ENCODE peak calls at places on chromosomes 16 and 17, in eight cellular contexts. P is mesendoderm, G is uterus, J is dorsolateral prefrontal cortex, Q is A549, S is cardiac fibroblast, T is endodermal cell, H is cardiac muscle cell. B is an unnamed sample.

GRCh38 chr16:67748791-67749282 is 29.7 kb upstream of the GFOD2 start:
- DNase-seq in P (no peak), G (no peak), J (no peak), Q (no peak), S (no peak), T (no peak), H (no peak), B (no peak)

GRCh38 chr17:27519550-27519949 is 63.3 kb downstream of the KSR1 start:
- DNase-seq in P (no peak), G (no peak), J (no peak), Q (no peak), S (no peak), T (no peak), H (no peak), B (no peak)

GRCh38 chr17:65072577-65073178 is 16.1 kb upstream of the GNA13 start:
- DNase-seq in P (no peak), G (no peak), J (no peak), Q (peak; percentile 45), S (no peak), T (no peak), H (peak; percentile 43), B (no peak)

GRCh38 chr16:6797223-6797622 is 535.4 kb upstream of the RBFOX1 start:
- DNase-seq in P (no peak), G (no peak), J (no peak), Q (no peak), S (no peak), T (no peak), H (no peak), B (no peak)

GRCh38 chr16:64417711-64418227 is 704.1 kb downstream of the CDH11 start:
- DNase-seq in P (no peak), G (no peak), J (no peak), Q (no peak), S (peak; percentile 86), T (no peak), H (no peak), B (peak; percentile 98)

GRCh38 chr17:43608313-43608712 is 53.4 kb downstream of the MEOX1 start:
- DNase-seq in P (peak; percentile 55), G (no peak), J (no peak), Q (peak; percentile 75), S (peak; percentile 65), T (no peak), H (no peak), B (peak; percentile 16)

GRCh38 chr17:35086931-35087573 is 23.5 kb upstream of the RFFL start:
- DNase-seq in P (no peak), G (no peak), J (no peak), Q (peak; percentile 75), S (no peak), T (no peak), H (no peak), B (no peak)

GRCh38 chr16:11079657-11080187 is 135.4 kb downstream of the CLEC16A start:
- DNase-seq in P (no peak), G (no peak), J (no peak), Q (no peak), S (peak; percentile 94), T (no peak), H (no peak), B (peak; percentile 93)

GRCh38 chr17:4449736-4450135 is 16.0 kb downstream of the SPNS3 start:
- DNase-seq in P (no peak), G (no peak), J (no peak), Q (no peak), S (no peak), T (no peak), H (no peak), B (no peak)

GRCh38 chr16:48383204-48383876 is 1.9 kb downstream of the SIAH1 start:
- DNase-seq in P (no peak), G (no peak), J (no peak), Q (no peak), S (peak; percentile 63), T (no peak), H (no peak), B (peak; percentile 69)

GRCh38 chr17:79821331-79822095 is 17.7 kb downstream of the CBX4 start:
- DNase-seq in P (no peak), G (no peak), J (no peak), Q (no peak), S (no peak), T (no peak), H (no peak), B (no peak)

GRCh38 chr16:58485184-58485887 is 14.6 kb upstream of the NDRG4 start:
- DNase-seq in P (no peak), G (no peak), J (no peak), Q (no peak), S (no peak), T (no peak), H (peak; percentile 82), B (no peak)

GRCh38 chr17:11719203-11719602 is 120.9 kb downstream of the DNAH9 start:
- DNase-seq in P (no peak), G (no peak), J (no peak), Q (no peak), S (no peak), T (no peak), H (no peak), B (no peak)

GRCh38 chr17:1593630-1593931 is 31.0 kb upstream of the PITPNA start:
- DNase-seq in P (no peak), G (no peak), J (no peak), Q (no peak), S (no peak), T (no peak), H (no peak), B (no peak)

GRCh38 chr17:78717431-78717980 is 64.6 kb downstream of the CYTH1 start:
- DNase-seq in P (no peak), G (peak; percentile 31), J (peak; percentile 73), Q (peak; percentile 64), S (peak; percentile 31), T (peak; percentile 42), H (no peak), B (peak; percentile 49)

GRCh38 chr16:69772560-69773254 is 10.6 kb downstream of the WWP2 start:
- DNase-seq in P (peak; percentile 81), G (no peak), J (no peak), Q (no peak), S (peak; percentile 13), T (no peak), H (no peak), B (peak; percentile 11)

GRCh38 chr16:4680673-4681470 is 12.5 kb upstream of the NUDT16L1 start:
- DNase-seq in P (no peak), G (no peak), J (peak; percentile 87), Q (no peak), S (no peak), T (peak; percentile 42), H (no peak), B (no peak)

GRCh38 chr16:4678596-4678995 is 14.8 kb upstream of the NUDT16L1 start:
- DNase-seq in P (no peak), G (no peak), J (no peak), Q (no peak), S (no peak), T (no peak), H (no peak), B (no peak)

GRCh38 chr16:4677994-4678393 is 15.4 kb upstream of the NUDT16L1 start:
- DNase-seq in P (no peak), G (no peak), J (no peak), Q (no peak), S (no peak), T (peak; percentile 37), H (no peak), B (no peak)

GRCh38 chr16:4679854-4680636 is 13.3 kb upstream of the NUDT16L1 start:
- DNase-seq in P (no peak), G (peak; percentile 93), J (peak; percentile 74), Q (no peak), S (no peak), T (peak; percentile 43), H (no peak), B (no peak)

GRCh38 chr16:4679156-4679853 is 14.1 kb upstream of the NUDT16L1 start:
- DNase-seq in P (no peak), G (peak; percentile 65), J (no peak), Q (no peak), S (no peak), T (peak; percentile 29), H (peak; percentile 75), B (no peak)
- H3K4me3 ChIP-seq in P (no peak overlapping the region), G (peak overlapping the region; percentile 35), J (peak overlapping the region; percentile 39), Q (no peak overlapping the region), S (no peak overlapping the region), T (no peak overlapping the region), H (no peak overlapping the region), B (no peak overlapping the region)

DNA sequence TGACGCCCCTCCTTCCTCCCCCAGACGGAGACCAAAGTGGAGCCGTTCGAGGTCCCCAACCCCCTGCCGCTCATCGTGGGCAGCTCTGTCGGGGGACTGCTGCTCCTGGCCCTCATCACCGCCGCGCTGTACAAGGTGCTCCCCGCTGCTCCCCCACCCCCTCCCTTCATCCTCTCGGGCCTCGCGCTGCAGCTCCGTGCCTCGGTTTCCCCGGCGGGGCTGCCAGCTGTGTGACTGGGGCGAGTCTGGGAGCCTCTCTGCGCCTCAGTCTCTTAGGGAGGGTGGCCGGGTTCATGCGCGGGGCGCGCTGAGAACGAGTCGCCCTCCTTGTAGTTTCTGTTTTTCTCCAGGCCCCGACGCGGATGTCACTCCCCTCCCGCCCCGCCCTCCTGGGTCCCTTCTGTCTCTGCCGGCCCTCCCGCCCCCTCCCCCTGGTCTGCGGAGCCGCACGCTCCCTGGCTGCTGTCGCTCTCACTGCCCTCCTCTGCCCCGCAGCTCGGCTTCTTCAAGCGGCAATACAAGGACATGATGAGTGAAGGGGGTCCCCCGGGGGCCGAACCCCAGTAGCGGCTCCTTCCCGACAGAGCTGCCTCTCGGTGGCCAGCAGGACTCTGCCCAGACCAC is 23.7 kb upstream of the ITGAX start:
- DNase-seq in P (no peak), G (no peak), J (no peak), Q (no peak), S (no peak), T (peak; percentile 67), H (peak; percentile 35), B (no peak)
- H3K4me3 ChIP-seq in P (no peak overlapping the region), G (no peak overlapping the region), J (no peak overlapping the region), Q (peak overlapping the region; percentile 41), S (peak overlapping the region; percentile 11), T (no peak overlapping the region), H (peak overlapping the region; percentile 14), B (peak overlapping the region; percentile 12)

GRCh38 chr17:42389902-42390301 is 1.7 kb upstream of the STAT3 start:
- DNase-seq in P (no peak), G (no peak), J (no peak), Q (no peak), S (no peak), T (peak; percentile 66), H (no peak), B (no peak)

GRCh38 chr17:42387663-42388380 is 420 bp downstream of the STAT3 start:
- DNase-seq in P (peak; percentile 83), G (peak; percentile 55), J (peak; percentile 37), Q (no peak), S (peak; percentile 41), T (peak; percentile 90), H (peak; percentile 61), B (no peak)

GRCh38 chr17:42389135-42389417 is 834 bp upstream of the STAT3 start:
- DNase-seq in P (no peak), G (no peak), J (no peak), Q (no peak), S (no peak), T (no peak), H (no peak), B (no peak)

GRCh38 chr17:42387221-42387657 is 1.0 kb downstream of the STAT3 start:
- DNase-seq in P (no peak), G (peak; percentile 45), J (no peak), Q (no peak), S (peak; percentile 84), T (no peak), H (no peak), B (peak; percentile 74)

GRCh38 chr17:42388381-42389134 is at the start of gene STAT3:
- DNase-seq in P (peak; percentile 100), G (peak; percentile 100), J (peak; percentile 100), Q (peak; percentile 100), S (peak; percentile 100), T (peak; percentile 100), H (peak; percentile 100), B (peak; percentile 100)
- H3K4me3 ChIP-seq in P (peak within 1 kb of the TSS; percentile 86), G (peak within 1 kb of the TSS; percentile 100), J (peak within 1 kb of the TSS; percentile 95), Q (peak within 1 kb of the TSS; percentile 88), S (peak within 1 kb of the TSS; percentile 99), T (peak within 1 kb of the TSS; percentile 87), H (peak within 1 kb of the TSS; percentile 83), B (peak within 1 kb of the TSS; percentile 90)

GRCh38 chr17:77366558-77367245 is 225.9 kb downstream of the SEC14L1 start:
- DNase-seq in P (no peak), G (peak; percentile 25), J (no peak), Q (no peak), S (peak; percentile 71), T (peak; percentile 63), H (no peak), B (peak; percentile 64)
- H3K4me3 ChIP-seq in P (no peak overlapping the region), G (no peak overlapping the region), J (no peak overlapping the region), Q (no peak overlapping the region), S (no peak overlapping the region), T (no peak overlapping the region), H (no peak overlapping the region), B (no peak overlapping the region)

B was measured in AG10803.